ENCODE peak calls at places on chromosome 16, in seven cellular contexts. B, W, A, F, Q, P and D are unnamed samples. For H3K4me1, the result is how much of the 10 kb centered on the place peaks cover.

GRCh38 chr16:48188449-48189102 is 32.8 kb upstream of the ABCC12 start:
- DNase-seq in P (no peak), W (no peak), B (no peak), Q (no peak), A (no peak), F (no peak), D (no peak)

GRCh38 chr16:14419817-14420216 is 210.2 kb downstream of the PARN start:
- DNase-seq in F (no peak), A (no peak), Q (no peak), B (no peak), W (no peak), P (no peak), D (no peak)

GRCh38 chr16:14509675-14510132 is 120.4 kb downstream of the PARN start:
- DNase-seq in W (peak), F (no peak), A (peak), B (no peak), Q (no peak), P (no peak), D (peak)

GRCh38 chr16:88599092-88599733 is 29.0 kb downstream of the ZC3H18 start:
- DNase-seq in B (peak), W (no peak), F (no peak), A (no peak), Q (no peak), P (no peak), D (peak)

GRCh38 chr16:9344508-9344907 is 253.1 kb downstream of the HAPSTR1 start:
- DNase-seq in Q (no peak), P (no peak), W (no peak), A (no peak), F (no peak), B (no peak), D (no peak)

GRCh38 chr16:4682084-4682581 is 11.2 kb upstream of the NUDT16L1 start:
- DNase-seq in P (no peak), A (no peak), B (no peak), Q (no peak), F (no peak), W (no peak), D (peak)

GRCh38 chr16:15610369-15610871 is 32.5 kb downstream of the MARF1 start:
- DNase-seq in P (peak), B (no peak), W (no peak), A (no peak), F (peak), Q (no peak), D (no peak)

GRCh38 chr16:19245326-19245925 is 40.1 kb upstream of the CLEC19A start:
- DNase-seq in Q (no peak), W (no peak), A (peak), B (no peak), P (no peak), F (no peak), D (no peak)

GRCh38 chr16:3023415-3023668 is 400 bp downstream of the HCFC1R1 start:
- DNase-seq in P (peak), F (peak), A (peak), Q (no peak), B (peak), W (no peak), D (peak)

GRCh38 chr16:31423801-31424200 is 4.4 kb downstream of the COX6A2 start:
- DNase-seq in W (no peak), Q (no peak), A (no peak), F (no peak), B (no peak), P (no peak), D (no peak)

GRCh38 chr16:78624349-78624748 is 524.9 kb downstream of the WWOX start:
- DNase-seq in W (no peak), F (no peak), A (no peak), Q (no peak), P (no peak), B (no peak), D (no peak)

GRCh38 chr16:12096162-12096781 is 119.7 kb downstream of the SNX29 start:
- DNase-seq in A (no peak), Q (no peak), F (peak), P (peak), B (no peak), W (no peak), D (no peak)

GRCh38 chr16:60905806-60906205 is 1130.4 kb downstream of the CDH8 start:
- DNase-seq in W (peak), A (no peak), B (no peak), Q (no peak), P (no peak), F (no peak), D (no peak)

GRCh38 chr16:20074089-20074956 is 633 bp upstream of the GPR139 start:
- DNase-seq in B (no peak), P (no peak), Q (no peak), F (no peak), A (peak), W (peak), D (no peak)

GRCh38 chr16:9139965-9140364 is 48.5 kb downstream of the HAPSTR1 start:
- DNase-seq in P (peak), W (peak), B (no peak), F (peak), A (peak), Q (no peak), D (no peak)

GRCh38 chr16:69107311-69107962 is 2.0 kb downstream of the HAS3 start:
- DNase-seq in P (no peak), B (peak), F (peak), A (peak), Q (peak), W (peak), D (peak)

GRCh38 chr16:6728381-6728780 is 604.3 kb upstream of the RBFOX1 start:
- DNase-seq in Q (no peak), P (no peak), A (no peak), W (no peak), B (no peak), F (no peak), D (no peak)

GRCh38 chr16:6726621-6727020 is 606.0 kb upstream of the RBFOX1 start:
- DNase-seq in Q (no peak), B (no peak), W (no peak), F (no peak), P (no peak), A (no peak), D (no peak)

GRCh38 chr16:6722786-6723185 is 609.9 kb upstream of the RBFOX1 start:
- DNase-seq in B (no peak), W (no peak), A (no peak), P (no peak), Q (no peak), F (no peak), D (no peak)

GRCh38 chr16:6725634-6726331 is 606.9 kb upstream of the RBFOX1 start:
- DNase-seq in F (peak), B (no peak), P (no peak), W (peak), Q (peak), A (peak), D (no peak)
- TF ChIP-seq CTCF in F (peak), B (no peak), P (no peak), W (peak), Q (no peak), A (peak), D (no peak)

GRCh38 chr16:57633383-57634064 is 5.1 kb downstream of the ADGRG1 start:
- DNase-seq in F (no peak), Q (no peak), P (no peak), W (no peak), B (no peak), A (no peak), D (no peak)

GRCh38 chr16:57632568-57632967 is 4.1 kb downstream of the ADGRG1 start:
- DNase-seq in B (peak), A (no peak), W (no peak), Q (no peak), P (peak), F (no peak), D (no peak)

GRCh38 chr16:57635266-57636097 is 7.1 kb downstream of the ADGRG1 start:
- DNase-seq in B (no peak), W (no peak), Q (no peak), A (no peak), P (no peak), F (no peak), D (peak)

GRCh38 chr16:57636184-57636583 is 7.8 kb downstream of the ADGRG1 start:
- DNase-seq in W (no peak), A (no peak), Q (no peak), B (no peak), P (no peak), F (no peak), D (no peak)

DNA sequence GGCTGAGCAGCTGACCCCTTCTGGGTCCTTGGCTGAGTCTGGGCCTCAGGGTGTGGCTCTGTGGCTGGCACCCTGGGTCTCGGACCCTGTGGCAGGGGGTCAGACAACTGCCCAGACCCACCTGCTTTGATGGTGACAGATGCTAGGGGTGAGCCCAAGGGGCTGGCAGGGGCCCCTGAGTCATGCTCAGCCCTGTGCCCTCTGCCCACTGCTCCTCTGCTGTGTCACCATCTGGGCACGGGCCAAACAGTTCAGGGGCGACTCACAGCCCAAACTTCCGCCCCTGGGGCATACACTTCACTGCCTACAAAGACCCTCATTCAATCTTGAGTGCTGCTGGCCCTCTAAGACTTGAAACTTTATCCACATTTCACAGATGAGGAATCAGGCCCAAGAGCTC is 5.7 kb downstream of the ADGRG1 start:
- DNase-seq in W (no peak), A (no peak), P (peak), B (no peak), Q (no peak), F (peak), D (no peak)
- H3K4me1 ChIP-seq in W (under half), A (under half), P (under half), B (half or more), Q (under half), F (under half), D (under half)

GRCh38 chr16:1944612-1945199 is 1.7 kb upstream of the MSRB1 start:
- DNase-seq in W (no peak), B (no peak), P (no peak), Q (no peak), A (no peak), F (no peak), D (peak)

GRCh38 chr16:1940273-1941161 is 2.5 kb downstream of the MSRB1 start:
- DNase-seq in F (no peak), W (no peak), B (no peak), A (no peak), Q (no peak), P (no peak), D (peak)

GRCh38 chr16:1941162-1941923 is 1.7 kb downstream of the MSRB1 start:
- DNase-seq in P (no peak), W (peak), B (no peak), F (no peak), A (peak), Q (no peak), D (peak)

GRCh38 chr16:1942810-1943726 is at the start of gene MSRB1:
- DNase-seq in F (peak), Q (peak), B (peak), W (peak), P (peak), A (peak), D (peak)

GRCh38 chr16:1941924-1942809 is 832 bp downstream of the MSRB1 start:
- DNase-seq in Q (no peak), B (no peak), P (no peak), F (peak), A (no peak), W (no peak), D (peak)
- TF ChIP-seq CTCF in Q (no peak), B (no peak), P (no peak), F (no peak), A (no peak), W (no peak), D (no peak)

DNA sequence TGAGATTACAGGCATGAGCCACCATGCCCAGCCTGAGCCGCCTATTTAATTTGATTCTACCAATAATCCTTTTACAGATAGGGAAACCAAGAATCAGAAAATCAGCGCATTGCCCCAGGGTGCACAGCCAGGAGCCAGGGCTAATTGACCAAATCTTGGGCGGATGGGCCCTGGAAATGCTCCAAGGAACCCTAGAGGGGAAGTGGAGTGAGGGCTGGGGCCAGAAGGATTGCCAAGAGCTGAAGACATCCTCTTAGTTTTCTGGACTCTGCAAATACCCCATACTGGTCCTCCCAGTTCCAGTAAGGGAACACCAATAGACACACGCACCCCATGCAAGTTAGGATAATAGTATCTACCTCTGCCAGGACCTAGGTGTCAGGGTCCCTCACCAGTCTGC is 3.8 kb downstream of the FHOD1 start:
- DNase-seq in W (no peak), P (no peak), Q (no peak), B (no peak), F (no peak), A (no peak), D (peak)
- H3K4me1 ChIP-seq in W (under half), P (half or more), Q (under half), B (half or more), F (half or more), A (under half), D (half or more)

DNA sequence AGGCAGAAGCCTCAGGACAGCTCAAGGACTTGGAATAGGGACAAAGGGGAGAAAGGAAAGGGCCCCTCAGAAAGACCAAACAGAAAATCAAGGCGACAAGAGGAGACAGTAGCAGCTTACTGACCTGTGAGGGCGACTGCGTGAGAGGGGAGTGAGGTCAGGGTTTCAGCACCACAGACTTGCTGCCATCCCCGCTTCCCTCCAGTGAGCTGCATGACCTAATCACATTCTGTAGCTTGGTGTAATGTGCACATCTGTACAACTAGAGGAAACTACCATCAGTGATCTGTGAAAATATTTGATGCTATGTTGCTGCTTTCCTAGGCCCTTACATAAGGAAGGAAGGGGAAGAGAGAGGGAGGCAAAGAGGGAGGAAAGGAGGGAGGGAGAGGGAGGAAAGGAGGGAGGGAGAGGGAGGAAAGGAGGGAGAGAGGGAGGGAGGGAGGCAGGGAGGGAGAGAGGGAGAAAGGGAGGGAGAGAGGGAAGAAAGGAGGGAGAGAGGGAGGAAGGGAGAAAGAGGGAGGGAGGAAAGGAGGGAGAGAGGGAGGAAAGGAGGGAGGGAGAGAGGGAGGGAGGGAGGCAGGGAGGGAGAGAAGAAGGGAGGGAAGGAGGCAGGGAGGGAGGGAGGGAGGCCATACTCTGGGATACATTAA is 404.9 kb upstream of the CDH5 start:
- DNase-seq in W (no peak), Q (no peak), A (no peak), P (peak), B (no peak), F (no peak), D (no peak)
- TF ChIP-seq CTCF in W (no peak), Q (no peak), A (no peak), P (no peak), B (no peak), F (no peak), D (no peak)

GRCh38 chr16:85010931-85011845 is at the start of gene ZDHHC7:
- DNase-seq in P (peak), B (peak), W (peak), F (peak), Q (peak), A (peak), D (peak)
- H3K4me1 ChIP-seq in P (under half), B (half or more), W (under half), F (under half), Q (under half), A (under half), D (under half)

GRCh38 chr16:84443166-84443802 is 61.2 kb downstream of the MEAK7 start:
- DNase-seq in W (no peak), Q (no peak), B (no peak), P (no peak), A (no peak), F (no peak), D (no peak)

GRCh38 chr16:84446596-84447392 is 57.7 kb downstream of the MEAK7 start:
- DNase-seq in B (no peak), F (no peak), Q (no peak), P (no peak), A (no peak), W (no peak), D (peak)

GRCh38 chr16:84444476-84444875 is 60.0 kb downstream of the MEAK7 start:
- DNase-seq in W (no peak), A (no peak), B (no peak), F (no peak), P (no peak), Q (no peak), D (no peak)

GRCh38 chr16:84448444-84448843 is 56.0 kb downstream of the MEAK7 start:
- DNase-seq in A (no peak), W (no peak), F (no peak), P (no peak), Q (no peak), B (no peak), D (no peak)

DNA sequence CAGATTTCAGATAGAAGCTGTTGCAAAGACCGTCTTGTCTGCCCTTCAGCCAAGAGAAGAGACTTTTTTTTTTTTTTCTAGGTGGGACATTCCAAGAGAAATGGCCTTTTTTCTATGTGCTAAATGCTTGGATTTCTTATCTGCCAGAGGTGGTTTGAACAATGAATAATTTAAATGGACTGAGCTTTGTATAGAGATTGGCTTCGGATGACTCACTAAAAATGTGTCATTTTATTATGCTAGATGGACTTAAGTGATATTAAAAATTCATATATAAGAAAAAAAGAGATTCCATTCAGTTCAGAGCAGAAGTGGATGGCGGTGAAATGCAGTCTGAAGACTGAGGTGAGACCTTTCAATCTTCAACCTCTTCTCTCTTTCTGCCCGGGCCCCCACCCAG is 58.4 kb downstream of the MEAK7 start:
- DNase-seq in B (no peak), F (peak), A (no peak), W (no peak), P (peak), Q (no peak), D (no peak)
- TF ChIP-seq CTCF in B (no peak), F (no peak), A (no peak), W (no peak), P (no peak), Q (no peak), D (no peak)